ENCODE peak calls at places on chromosomes 4 and X, in nine cellular contexts. I, X, R, H, E, W, A, Q and F are unnamed samples.

GRCh38 chrX:106378616-106379015 is 210.5 kb downstream of the PWWP3B start:
- DNase-seq in X (no peak), H (no peak), R (no peak), W (no peak), E (no peak), I (no peak), Q (no peak), A (no peak), F (no peak)

GRCh38 chr4:113636877-113637276 is 124.7 kb downstream of the CAMK2D start:
- DNase-seq in X (no peak), H (peak), R (no peak), I (no peak), A (no peak), W (no peak), E (no peak), Q (no peak), F (no peak)

GRCh38 chr4:73864365-73864764 is 4.8 kb upstream of the CXCL1 start:
- DNase-seq in W (no peak), R (no peak), X (no peak), E (no peak), H (peak), Q (no peak), I (no peak), A (peak), F (peak)

GRCh38 chr4:159010100-159010499 is 92.8 kb upstream of the RAPGEF2 start:
- DNase-seq in X (no peak), Q (no peak), E (no peak), R (no peak), W (no peak), I (no peak), A (no peak), H (no peak), F (no peak)

GRCh38 chr4:25535701-25536473 is 119.8 kb upstream of the SLC34A2 start:
- DNase-seq in H (no peak), W (no peak), X (no peak), A (no peak), E (no peak), I (no peak), Q (no peak), R (no peak), F (no peak)

GRCh38 chrX:109732319-109732779 is 708 bp downstream of the ACSL4 start:
- DNase-seq in I (no peak), E (no peak), H (peak), A (peak), X (no peak), R (no peak), W (no peak), Q (no peak), F (peak)

GRCh38 chr4:17284323-17285175 is 227.3 kb downstream of the QDPR start:
- DNase-seq in R (no peak), Q (no peak), A (no peak), E (no peak), I (no peak), W (no peak), H (peak), X (no peak), F (no peak)

GRCh38 chrX:154751669-154752271 is 893 bp upstream of the GAB3 start:
- DNase-seq in H (no peak), I (no peak), X (no peak), A (no peak), W (no peak), E (no peak), R (no peak), Q (no peak), F (no peak)

GRCh38 chrX:33156152-33156726 is 55.1 kb downstream of the DMD start:
- DNase-seq in A (no peak), Q (no peak), X (no peak), R (no peak), W (no peak), I (no peak), E (no peak), H (no peak), F (no peak)

GRCh38 chr4:142581891-142582290 is 264.2 kb downstream of the INPP4B start:
- DNase-seq in A (no peak), X (no peak), H (no peak), R (no peak), I (no peak), Q (no peak), W (no peak), E (no peak), F (no peak)

GRCh38 chrX:13078739-13079444 is 34.5 kb upstream of the FAM9C start:
- DNase-seq in H (peak), X (no peak), A (peak), R (no peak), E (peak), I (peak), W (no peak), Q (no peak), F (no peak)

GRCh38 chrX:56319165-56319564 is 87.0 kb downstream of the KLF8 start:
- DNase-seq in Q (no peak), X (no peak), R (no peak), W (no peak), H (no peak), I (no peak), A (no peak), E (no peak), F (no peak)

GRCh38 chr4:71553605-71554004 is 214.8 kb downstream of the SLC4A4 start:
- DNase-seq in A (peak), R (no peak), H (peak), I (no peak), Q (no peak), W (no peak), X (no peak), E (no peak), F (no peak)

GRCh38 chrX:100090931-100091330 is 319.1 kb downstream of the PCDH19 start:
- DNase-seq in R (peak), I (no peak), X (no peak), Q (no peak), H (no peak), A (no peak), E (no peak), W (no peak), F (no peak)

GRCh38 chr4:7383251-7383650 is 51.5 kb downstream of the PSAPL1 start:
- DNase-seq in H (no peak), I (peak), X (no peak), E (peak), A (no peak), Q (no peak), R (no peak), W (no peak), F (no peak)

GRCh38 chr4:103853627-103854026 is 133.8 kb upstream of the TACR3 start:
- DNase-seq in E (no peak), X (no peak), W (no peak), A (no peak), Q (no peak), R (no peak), I (no peak), H (no peak), F (no peak)

GRCh38 chrX:49754238-49754857 is 58.6 kb upstream of the PAGE1 start:
- DNase-seq in Q (peak), A (peak), H (peak), X (peak), I (no peak), E (peak), W (peak), R (no peak), F (peak)

GRCh38 chrX:45347877-45348675 is 147.4 kb upstream of the DIPK2B start:
- DNase-seq in R (no peak), Q (no peak), A (no peak), E (no peak), I (no peak), H (no peak), W (no peak), X (no peak), F (no peak)

GRCh38 chrX:12113321-12113720 is 25.0 kb upstream of the FRMPD4 start:
- DNase-seq in W (no peak), R (no peak), Q (no peak), A (no peak), E (no peak), I (no peak), H (no peak), X (no peak), F (no peak)

GRCh38 chrX:115460565-115460888 is 100.4 kb upstream of the PLS3 start:
- DNase-seq in I (no peak), R (no peak), X (no peak), A (no peak), E (no peak), H (peak), Q (no peak), W (no peak), F (no peak)

GRCh38 chrX:433771-434170 is 47.1 kb upstream of the PPP2R3B start:
- DNase-seq in E (no peak), W (no peak), A (no peak), Q (no peak), R (no peak), X (no peak), I (peak), H (no peak), F (no peak)

GRCh38 chrX:13055486-13055885 is 11.1 kb upstream of the FAM9C start:
- DNase-seq in Q (no peak), X (no peak), R (no peak), A (no peak), W (no peak), H (no peak), E (no peak), I (no peak), F (no peak)

GRCh38 chr4:118967393-118967792 is 78.7 kb downstream of the SYNPO2 start:
- DNase-seq in H (peak), Q (no peak), E (no peak), I (no peak), A (no peak), X (no peak), R (no peak), W (no peak), F (no peak)

GRCh38 chr4:183229397-183229796 is 90.7 kb downstream of the CLDN22 start:
- DNase-seq in I (no peak), X (no peak), R (no peak), A (no peak), E (no peak), W (no peak), H (no peak), Q (no peak), F (no peak)

GRCh38 chr4:53273726-53274125 is 92.1 kb downstream of the SCFD2 start:
- DNase-seq in H (no peak), X (no peak), E (no peak), W (no peak), A (no peak), I (no peak), R (no peak), Q (no peak), F (peak)

GRCh38 chr4:99202536-99202935 is 16.5 kb downstream of the ADH6 start:
- DNase-seq in I (no peak), Q (no peak), A (no peak), E (no peak), X (no peak), W (no peak), R (no peak), H (peak), F (no peak)

GRCh38 chr4:108619372-108620100 is 840 bp upstream of the RPL34 start:
- DNase-seq in W (no peak), R (no peak), Q (peak), E (no peak), I (no peak), H (no peak), A (peak), X (no peak), F (no peak)

GRCh38 chr4:114549638-114550037 is 49.0 kb upstream of the UGT8 start:
- DNase-seq in H (no peak), A (no peak), R (no peak), I (no peak), W (no peak), E (no peak), X (no peak), Q (no peak), F (no peak)

GRCh38 chr4:67292045-67292444 is 253.3 kb downstream of the CENPC start:
- DNase-seq in I (no peak), E (no peak), H (no peak), A (peak), R (no peak), Q (no peak), W (no peak), X (no peak), F (no peak)

GRCh38 chr4:82801910-82802521 is 3.4 kb upstream of the SCD5 start:
- DNase-seq in Q (no peak), X (no peak), I (no peak), R (no peak), E (peak), A (peak), W (no peak), H (peak), F (peak)

GRCh38 chrX:34918856-34919255 is 23.7 kb upstream of the FAM47B start:
- DNase-seq in E (no peak), Q (no peak), A (peak), W (no peak), H (peak), R (peak), X (no peak), I (no peak), F (peak)